ENCODE peak calls at places on chromosomes 16 and 17, in four cellular contexts. Z is AG04449, D is IMR-90, U is heart left ventricle. L is an unnamed sample.

GRCh38 chr16:35798885-35799426 is 2339.5 kb downstream of the TP53TG3F start:
- DNase-seq in D (no peak), Z (no peak), U (peak), L (no peak)

GRCh38 chr16:22181426-22181825 is 19.1 kb downstream of the SDR42E2 start:
- DNase-seq in Z (no peak), U (no peak), D (no peak), L (no peak)

GRCh38 chr16:61792194-61792904 is 243.9 kb downstream of the CDH8 start:
- DNase-seq in U (no peak), Z (peak), D (no peak), L (peak)

GRCh38 chr16:84892097-84892496 is 72.3 kb downstream of the CRISPLD2 start:
- DNase-seq in D (no peak), Z (no peak), U (no peak), L (no peak)

GRCh38 chr17:8384801-8385335 is 1.9 kb upstream of the RPL26 start:
- DNase-seq in D (peak), U (no peak), Z (no peak), L (peak)

GRCh38 chr17:16491131-16491702 is 776 bp downstream of the LRRC75A start:
- DNase-seq in D (no peak), U (no peak), Z (no peak), L (no peak)

GRCh38 chr17:31095239-31096105 is 695 bp downstream of the NF1 start:
- DNase-seq in U (peak), Z (no peak), D (peak), L (peak)

GRCh38 chr17:46977750-46978488 is 1.1 kb downstream of the RPRML start:
- DNase-seq in Z (no peak), D (no peak), U (no peak), L (no peak)

GRCh38 chr17:48307814-48308411 is 122.1 kb downstream of the SKAP1 start:
- DNase-seq in D (peak), U (peak), Z (peak), L (peak)

GRCh38 chr16:80931985-80932720 is 74.5 kb downstream of the CMC2 start:
- DNase-seq in Z (no peak), D (peak), U (peak), L (peak)
- TF ChIP-seq CTCF in Z (peak), D (no peak), U (no peak), L (peak)

GRCh38 chr17:74446551-74447500 is 14.9 kb downstream of the GPRC5C start:
- DNase-seq in U (peak), Z (no peak), D (no peak), L (no peak)
- TF ChIP-seq CTCF in U (no peak), Z (no peak), D (no peak), L (no peak)

DNA sequence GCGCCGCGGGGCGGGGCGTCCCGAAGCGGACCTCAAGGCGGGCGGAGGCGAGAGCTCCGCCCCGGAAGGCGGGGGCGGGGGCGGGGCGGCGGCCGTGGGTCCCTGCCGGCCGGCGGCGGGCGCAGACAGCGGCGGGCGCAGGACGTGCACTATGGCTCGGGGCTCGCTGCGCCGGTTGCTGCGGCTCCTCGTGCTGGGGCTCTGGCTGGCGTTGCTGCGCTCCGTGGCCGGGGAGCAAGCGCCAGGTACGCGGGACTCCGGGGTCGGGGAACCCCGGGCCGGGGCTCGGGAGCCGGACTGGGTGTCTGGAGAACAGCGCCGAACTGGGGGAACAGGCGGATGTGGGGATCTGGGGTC is at the start of gene TNFRSF12A:
- DNase-seq in Z (no peak), U (peak), D (peak), L (peak)
- TF ChIP-seq CTCF in Z (no peak), U (no peak), D (no peak), L (no peak)

GRCh38 chr17:71494456-71494855 is 626.4 kb upstream of the SOX9 start:
- DNase-seq in D (no peak), U (no peak), Z (no peak), L (no peak)
- TF ChIP-seq CTCF in D (no peak), U (no peak), Z (no peak), L (no peak)

GRCh38 chr16:2090819-2091721 is 43.3 kb downstream of the TSC2 start:
- DNase-seq in Z (no peak), D (no peak), U (no peak), L (peak)
- TF ChIP-seq CTCF in Z (no peak), D (no peak), U (no peak), L (no peak)

GRCh38 chr17:3956558-3956957 is 7.7 kb downstream of the ATP2A3 start:
- DNase-seq in U (no peak), Z (no peak), D (no peak), L (no peak)

GRCh38 chr17:3955373-3955978 is 8.8 kb downstream of the ATP2A3 start:
- DNase-seq in D (no peak), U (no peak), Z (no peak), L (no peak)

GRCh38 chr17:3957735-3958134 is 6.5 kb downstream of the ATP2A3 start:
- DNase-seq in Z (no peak), U (no peak), D (no peak), L (no peak)

GRCh38 chr17:3958200-3958599 is 6.0 kb downstream of the ATP2A3 start:
- DNase-seq in D (no peak), Z (no peak), U (no peak), L (no peak)

DNA sequence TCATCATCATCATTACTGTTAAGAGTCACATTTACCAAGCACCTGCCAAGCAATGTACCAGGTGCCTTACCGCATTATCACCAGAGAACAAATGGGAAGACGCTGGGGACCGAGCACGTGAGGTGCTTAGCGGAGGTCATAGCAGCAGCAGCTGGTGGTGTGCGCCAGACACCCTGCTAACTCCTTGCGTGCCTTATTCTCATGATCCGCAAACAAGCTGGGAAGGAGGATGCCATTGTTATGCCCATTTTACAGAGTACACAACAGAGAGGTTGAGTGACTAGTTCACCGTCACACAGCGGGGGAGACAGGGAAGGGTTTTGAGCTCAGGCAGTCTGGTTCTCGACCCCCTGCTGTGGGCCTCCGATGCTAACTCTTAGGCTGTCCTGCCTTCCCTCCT is 7.3 kb downstream of the ATP2A3 start:
- DNase-seq in Z (no peak), U (no peak), D (no peak), L (no peak)
- TF ChIP-seq CTCF in Z (no peak), U (no peak), D (no peak), L (no peak)

DNA sequence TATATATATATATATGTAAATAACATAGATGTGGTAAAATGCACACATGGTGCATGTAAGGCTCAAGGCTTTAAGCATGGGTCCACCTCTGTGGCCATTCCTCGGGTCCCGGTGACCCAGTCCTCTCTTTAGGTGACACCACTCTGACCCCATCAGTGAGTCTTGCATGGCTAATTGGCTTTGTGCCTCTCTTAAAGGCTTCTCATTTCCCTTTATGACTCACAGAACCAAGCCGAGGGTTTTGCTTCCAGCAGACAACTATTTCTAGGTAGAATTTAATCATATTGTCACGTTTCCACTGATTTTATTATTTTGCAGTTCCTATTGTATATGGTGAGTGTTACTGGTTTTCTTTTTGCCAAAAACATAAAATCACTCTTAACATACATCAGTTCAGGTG is 59.7 kb downstream of the PLCG2 start:
- DNase-seq in Z (no peak), D (peak), U (no peak), L (peak)
- TF ChIP-seq CTCF in Z (no peak), D (no peak), U (no peak), L (no peak)

GRCh38 chr16:56729351-56729735 is 586 bp upstream of the NUP93 start:
- DNase-seq in Z (no peak), D (no peak), U (no peak), L (no peak)

GRCh38 chr16:56728027-56728426 is 1.9 kb upstream of the NUP93 start:
- DNase-seq in U (no peak), Z (no peak), D (no peak), L (no peak)

GRCh38 chr16:56732366-56732765 is 2.4 kb downstream of the NUP93 start:
- DNase-seq in D (no peak), U (no peak), Z (no peak), L (no peak)

GRCh38 chr16:56732832-56733231 is 2.9 kb downstream of the NUP93 start:
- DNase-seq in U (no peak), Z (no peak), D (no peak), L (no peak)

DNA sequence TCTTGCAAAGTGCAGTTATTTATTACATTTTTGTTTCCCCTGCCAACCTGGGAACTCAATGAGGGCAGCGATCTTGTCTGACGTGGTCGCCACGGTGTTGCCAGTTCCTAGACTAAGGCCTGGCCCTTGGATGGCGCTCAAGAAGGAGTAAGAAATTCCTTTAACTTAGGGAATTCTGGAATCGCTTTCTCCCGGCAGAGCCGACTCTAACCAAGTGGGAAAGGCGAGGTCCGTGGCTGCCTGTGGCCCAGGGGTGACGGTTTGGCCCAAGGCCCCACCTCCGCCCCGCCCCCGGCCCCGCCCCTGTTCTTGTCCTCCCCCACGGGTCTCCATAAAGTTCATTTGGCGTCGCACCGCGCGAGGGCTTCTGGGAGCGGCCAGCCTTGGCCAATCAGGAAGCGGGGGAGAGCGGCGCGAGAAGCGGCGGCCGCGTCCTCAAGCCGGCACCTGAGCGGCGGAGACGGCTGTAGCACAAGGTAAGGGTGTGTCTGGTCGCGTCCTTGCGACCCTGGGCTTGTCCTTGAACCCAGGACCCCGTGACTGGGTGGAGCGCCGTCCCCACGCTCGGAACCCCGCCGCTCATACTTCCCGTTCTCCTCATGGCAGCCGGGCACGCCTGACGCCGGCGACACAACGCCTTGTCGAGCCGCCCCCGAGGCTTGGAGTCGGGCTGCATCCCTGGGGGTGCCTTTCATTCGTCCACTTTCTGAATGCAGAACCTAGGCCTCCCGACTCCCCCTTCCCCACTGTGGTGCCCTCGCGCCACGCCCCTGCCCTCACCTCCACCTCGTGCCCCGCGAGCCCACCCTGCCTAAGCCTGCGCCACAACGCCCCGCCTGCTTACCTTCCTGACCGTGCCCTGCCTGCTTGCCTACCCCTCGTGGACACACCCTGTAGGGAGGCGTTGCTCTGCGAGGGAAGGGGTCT is at the start of gene NUP93:
- DNase-seq in U (peak), Z (peak), D (peak), L (peak)
- TF ChIP-seq CTCF in U (no peak), Z (no peak), D (no peak), L (no peak)

DNA sequence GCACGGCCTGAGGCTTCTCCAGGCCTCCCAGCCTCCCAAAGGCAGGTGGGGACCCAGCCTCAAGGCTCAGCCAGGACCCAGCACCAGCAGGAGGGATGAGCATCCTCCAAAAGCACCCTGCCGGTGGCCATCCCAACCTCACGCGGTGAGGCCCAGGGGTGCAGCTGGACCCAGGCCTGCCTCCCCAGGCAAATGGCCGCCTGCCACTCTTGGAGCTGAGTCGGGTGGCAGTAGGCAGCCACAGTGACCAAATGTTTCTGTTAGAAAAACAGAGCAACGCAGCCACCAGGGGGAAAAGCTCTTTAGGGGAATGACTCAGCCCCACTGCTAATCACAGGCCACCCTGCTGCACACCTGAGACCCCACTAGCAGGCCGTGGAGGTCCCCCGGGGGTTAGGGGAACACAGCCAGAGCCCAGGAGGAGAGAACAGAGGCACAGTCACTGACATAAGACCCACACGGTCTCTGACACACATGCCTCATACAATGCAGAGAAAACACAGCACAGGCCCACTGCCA is 12.5 kb downstream of the BCAR1 start:
- DNase-seq in Z (no peak), D (no peak), U (no peak), L (no peak)
- TF ChIP-seq CTCF in Z (peak), D (peak), U (no peak), L (peak)

GRCh38 chr17:42609182-42609813 is at the start of the genes RETREG3 and TUBG1:
- DNase-seq in U (peak), Z (peak), D (peak), L (peak)
- TF ChIP-seq CTCF in U (no peak), Z (peak), D (peak), L (peak)

L was measured in cardiac fibroblast.